ENCODE peak calls at places on chromosomes 2 and 18, in eight cellular contexts. U, J, L, R, S, W, H and Y are unnamed samples.

GRCh38 chr2:237042101-237042500 is 43.6 kb upstream of the COPS8 start:
- DNase-seq in S (no peak), L (no peak), J (no peak), W (no peak), R (no peak), H (no peak), U (no peak), Y (no peak)

GRCh38 chr2:114935031-114935430 is 492.6 kb downstream of the DPP10 start:
- DNase-seq in S (no peak), J (no peak), U (no peak), L (no peak), W (no peak), R (no peak), H (no peak), Y (no peak)

GRCh38 chr18:80179857-80180558 is 67.3 kb downstream of the PARD6G start:
- DNase-seq in J (no peak), W (no peak), R (no peak), L (no peak), H (no peak), S (peak; percentile 11), U (no peak), Y (no peak)

GRCh38 chr18:63834471-63835113 is 52.9 kb upstream of the SERPINB2 start:
- DNase-seq in S (no peak), H (no peak), R (no peak), J (peak; percentile 45), U (no peak), L (no peak), W (no peak), Y (no peak)

GRCh38 chr2:129726271-129726670 is 253.2 kb upstream of the RAB6C start:
- DNase-seq in S (no peak), W (no peak), L (no peak), U (no peak), R (no peak), J (no peak), H (no peak), Y (no peak)

GRCh38 chr18:48124857-48125626 is 194.6 kb upstream of the SMAD2 start:
- DNase-seq in R (peak; percentile 56), H (no peak), L (no peak), J (no peak), U (no peak), S (no peak), W (no peak), Y (no peak)

GRCh38 chr18:76821875-76822509 is 365 bp upstream of the ZNF236 start:
- DNase-seq in S (peak; percentile 68), U (peak; percentile 69), L (peak; percentile 34), R (peak; percentile 91), J (peak; percentile 65), H (peak; percentile 59), W (peak; percentile 44), Y (peak; percentile 58)

GRCh38 chr2:63698825-63699548 is 110.2 kb downstream of the MDH1 start:
- DNase-seq in S (peak; percentile 50), H (no peak), U (peak; percentile 78), J (peak; percentile 92), W (peak; percentile 84), R (peak; percentile 58), L (no peak), Y (no peak)

GRCh38 chr2:170145191-170145590 is 32.8 kb upstream of the MYO3B start:
- DNase-seq in J (no peak), L (no peak), S (no peak), H (no peak), W (no peak), U (no peak), R (no peak), Y (no peak)

GRCh38 chr2:236962816-236963215 is 122.9 kb upstream of the COPS8 start:
- DNase-seq in S (no peak), R (no peak), U (no peak), W (no peak), H (no peak), J (no peak), L (no peak), Y (no peak)

GRCh38 chr2:191497822-191498221 is 180.1 kb upstream of the NABP1 start:
- DNase-seq in S (no peak), R (no peak), L (no peak), J (no peak), U (no peak), H (no peak), W (no peak), Y (no peak)

GRCh38 chr2:69221960-69222751 is 164.9 kb downstream of the GFPT1 start:
- DNase-seq in U (no peak), H (no peak), R (no peak), S (no peak), L (no peak), J (peak; percentile 72), W (peak; percentile 14), Y (no peak)

GRCh38 chr18:22309191-22309590 is 108.5 kb downstream of the CTAGE1 start:
- DNase-seq in S (no peak), R (no peak), U (no peak), L (no peak), W (no peak), H (no peak), J (peak; percentile 65), Y (no peak)

GRCh38 chr2:190179754-190180312 is 117.3 kb upstream of the MSTN start:
- DNase-seq in H (no peak), L (no peak), S (no peak), R (peak; percentile 46), W (peak; percentile 79), U (no peak), J (no peak), Y (peak; percentile 74)

GRCh38 chr2:211396815-211397214 is 840.4 kb downstream of the CPS1 start:
- DNase-seq in U (no peak), J (no peak), S (no peak), R (no peak), L (no peak), W (no peak), H (no peak), Y (no peak)

GRCh38 chr2:82182270-82182669 is 1877.7 kb upstream of the LRRTM1 start:
- DNase-seq in J (no peak), U (no peak), L (no peak), R (no peak), H (no peak), W (no peak), S (no peak), Y (no peak)

GRCh38 chr2:182621810-182622209 is 94.2 kb upstream of the DNAJC10 start:
- DNase-seq in U (no peak), L (no peak), J (peak; percentile 33), W (no peak), H (no peak), S (no peak), R (no peak), Y (no peak)

GRCh38 chr2:27584597-27584996 is 1.8 kb downstream of the ZNF512 start:
- DNase-seq in U (no peak), L (no peak), J (no peak), R (no peak), H (no peak), W (no peak), S (no peak), Y (no peak)

GRCh38 chr2:118683460-118683859 is 164.0 kb downstream of the EN1 start:
- DNase-seq in J (no peak), L (no peak), H (no peak), S (no peak), W (no peak), R (no peak), U (no peak), Y (no peak)

GRCh38 chr18:77114564-77115391 is 17.8 kb downstream of the MBP start:
- DNase-seq in R (peak; percentile 67), W (no peak), L (no peak), U (peak; percentile 89), J (peak; percentile 87), H (peak; percentile 74), S (peak; percentile 95), Y (peak; percentile 48)

GRCh38 chr2:32553829-32554432 is 73.9 kb upstream of the TTC27 start:
- DNase-seq in H (no peak), U (no peak), J (peak; percentile 53), R (peak; percentile 57), L (no peak), S (no peak), W (peak; percentile 75), Y (peak; percentile 18)

GRCh38 chr2:237073552-237073951 is 12.1 kb upstream of the COPS8 start:
- DNase-seq in R (no peak), J (peak; percentile 81), W (no peak), L (no peak), S (no peak), H (no peak), U (peak; percentile 44), Y (no peak)

GRCh38 chr2:208783184-208783583 is 376.6 kb downstream of the PTH2R start:
- DNase-seq in H (no peak), L (no peak), W (no peak), U (no peak), R (no peak), J (no peak), S (no peak), Y (no peak)

GRCh38 chr18:75087119-75088020 is 121.6 kb downstream of the PTGR3 start:
- DNase-seq in L (no peak), W (no peak), R (no peak), S (no peak), J (no peak), H (no peak), U (no peak), Y (no peak)

GRCh38 chr2:145599761-145600160 is 1079.8 kb upstream of the ZEB2 start:
- DNase-seq in U (no peak), R (no peak), H (no peak), W (no peak), J (peak; percentile 64), L (no peak), S (no peak), Y (no peak)

GRCh38 chr18:36314754-36315153 is 17.2 kb downstream of the FHOD3 start:
- DNase-seq in U (no peak), J (peak; percentile 89), H (peak; percentile 18), L (no peak), S (no peak), W (no peak), R (no peak), Y (no peak)

GRCh38 chr2:20450201-20451108 is 3.6 kb downstream of the RHOB start:
- DNase-seq in U (peak; percentile 77), W (peak; percentile 82), H (peak; percentile 69), R (no peak), J (peak; percentile 91), L (peak; percentile 65), S (peak; percentile 75), Y (peak; percentile 90)

GRCh38 chr2:99467390-99467789 is 22.4 kb downstream of the REV1 start:
- DNase-seq in W (no peak), R (no peak), S (no peak), L (no peak), J (no peak), H (no peak), U (no peak), Y (no peak)

GRCh38 chr2:103009861-103010260 is 248.0 kb downstream of the TMEM182 start:
- DNase-seq in W (no peak), U (no peak), R (no peak), J (no peak), L (no peak), H (no peak), S (no peak), Y (no peak)